ENCODE peak calls at places on chromosomes 2 and 18, in four cellular contexts. One of them, this sample, is unnamed.

GRCh38 chr2:15043336-15044058 is 411.0 kb downstream of the LRATD1 start:
- DNase-seq in activated CD8-positive, alpha-beta memory T cell treated with anti-CD3 and anti-CD28 coated beads, Interleukin-2, amount 50 U/mL, for 4 hours: no peak
- DNase-seq in fibroblast of lung: peak; percentile 36
- DNase-seq in AG09309: no peak
- DNase-seq in this sample: no peak

GRCh38 chr2:205197468-205198129 is 484.7 kb upstream of the NRP2 start:
- DNase-seq in activated CD8-positive, alpha-beta memory T cell treated with anti-CD3 and anti-CD28 coated beads, Interleukin-2, amount 50 U/mL, for 4 hours: peak; percentile 17
- DNase-seq in fibroblast of lung: peak; percentile 10
- DNase-seq in AG09309: no peak
- DNase-seq in this sample: no peak

GRCh38 chr2:75007819-75008218 is 49.4 kb downstream of the POLE4 start:
- DNase-seq in activated CD8-positive, alpha-beta memory T cell treated with anti-CD3 and anti-CD28 coated beads, Interleukin-2, amount 50 U/mL, for 4 hours: no peak
- DNase-seq in AG09309: no peak
- DNase-seq in fibroblast of lung: no peak
- DNase-seq in this sample: no peak

GRCh38 chr2:46695283-46695682 is 215.9 kb downstream of the TMEM247 start:
- DNase-seq in fibroblast of lung: peak; percentile 29
- DNase-seq in activated CD8-positive, alpha-beta memory T cell treated with anti-CD3 and anti-CD28 coated beads, Interleukin-2, amount 50 U/mL, for 4 hours: no peak
- DNase-seq in AG09309: no peak
- DNase-seq in this sample: no peak

GRCh38 chr2:223590964-223591363 is 11.2 kb downstream of the SCG2 start:
- DNase-seq in AG09309: no peak
- DNase-seq in activated CD8-positive, alpha-beta memory T cell treated with anti-CD3 and anti-CD28 coated beads, Interleukin-2, amount 50 U/mL, for 4 hours: no peak
- DNase-seq in fibroblast of lung: peak; percentile 83
- DNase-seq in this sample: no peak

GRCh38 chr2:101515512-101515911 is 40.6 kb upstream of the RFX8 start:
- DNase-seq in activated CD8-positive, alpha-beta memory T cell treated with anti-CD3 and anti-CD28 coated beads, Interleukin-2, amount 50 U/mL, for 4 hours: no peak
- DNase-seq in AG09309: no peak
- DNase-seq in fibroblast of lung: peak; percentile 89
- DNase-seq in this sample: no peak

GRCh38 chr2:10240161-10240681 is 62.5 kb upstream of the HPCAL1 start:
- DNase-seq in AG09309: no peak
- DNase-seq in fibroblast of lung: no peak
- DNase-seq in activated CD8-positive, alpha-beta memory T cell treated with anti-CD3 and anti-CD28 coated beads, Interleukin-2, amount 50 U/mL, for 4 hours: no peak
- DNase-seq in this sample: no peak

GRCh38 chr18:76667603-76668002 is 154.8 kb upstream of the ZNF236 start:
- DNase-seq in AG09309: no peak
- DNase-seq in activated CD8-positive, alpha-beta memory T cell treated with anti-CD3 and anti-CD28 coated beads, Interleukin-2, amount 50 U/mL, for 4 hours: no peak
- DNase-seq in fibroblast of lung: no peak
- DNase-seq in this sample: no peak

GRCh38 chr2:12510070-12510469 is 206.7 kb upstream of the TRIB2 start:
- DNase-seq in activated CD8-positive, alpha-beta memory T cell treated with anti-CD3 and anti-CD28 coated beads, Interleukin-2, amount 50 U/mL, for 4 hours: no peak
- DNase-seq in fibroblast of lung: no peak
- DNase-seq in AG09309: no peak
- DNase-seq in this sample: no peak

GRCh38 chr18:46402396-46402795 is 254.6 kb downstream of the LOXHD1 start:
- DNase-seq in activated CD8-positive, alpha-beta memory T cell treated with anti-CD3 and anti-CD28 coated beads, Interleukin-2, amount 50 U/mL, for 4 hours: no peak
- DNase-seq in AG09309: no peak
- DNase-seq in fibroblast of lung: peak; percentile 65
- DNase-seq in this sample: no peak

GRCh38 chr2:142321706-142322280 is 191.0 kb upstream of the LRP1B start:
- DNase-seq in fibroblast of lung: peak; percentile 68
- DNase-seq in activated CD8-positive, alpha-beta memory T cell treated with anti-CD3 and anti-CD28 coated beads, Interleukin-2, amount 50 U/mL, for 4 hours: no peak
- DNase-seq in AG09309: no peak
- DNase-seq in this sample: no peak

GRCh38 chr18:28684746-28685145 is 507.8 kb upstream of the CDH2 start:
- DNase-seq in activated CD8-positive, alpha-beta memory T cell treated with anti-CD3 and anti-CD28 coated beads, Interleukin-2, amount 50 U/mL, for 4 hours: no peak
- DNase-seq in fibroblast of lung: peak; percentile 15
- DNase-seq in AG09309: peak; percentile 32
- DNase-seq in this sample: no peak

GRCh38 chr2:169877406-169877805 is 50.2 kb downstream of the UBR3 start:
- DNase-seq in AG09309: no peak
- DNase-seq in activated CD8-positive, alpha-beta memory T cell treated with anti-CD3 and anti-CD28 coated beads, Interleukin-2, amount 50 U/mL, for 4 hours: no peak
- DNase-seq in fibroblast of lung: peak; percentile 15
- DNase-seq in this sample: peak; percentile 38

GRCh38 chr18:35282353-35282752 is 7.7 kb downstream of the ZSCAN30 start:
- DNase-seq in AG09309: peak; percentile 57
- DNase-seq in fibroblast of lung: peak; percentile 88
- DNase-seq in activated CD8-positive, alpha-beta memory T cell treated with anti-CD3 and anti-CD28 coated beads, Interleukin-2, amount 50 U/mL, for 4 hours: no peak
- DNase-seq in this sample: no peak

GRCh38 chr2:232421189-232421785 is 14.6 kb downstream of the ALPG start:
- DNase-seq in fibroblast of lung: no peak
- DNase-seq in activated CD8-positive, alpha-beta memory T cell treated with anti-CD3 and anti-CD28 coated beads, Interleukin-2, amount 50 U/mL, for 4 hours: no peak
- DNase-seq in AG09309: no peak
- DNase-seq in this sample: no peak

GRCh38 chr2:52597361-52597760 is 1170.2 kb upstream of the CHAC2 start:
- DNase-seq in fibroblast of lung: peak; percentile 30
- DNase-seq in activated CD8-positive, alpha-beta memory T cell treated with anti-CD3 and anti-CD28 coated beads, Interleukin-2, amount 50 U/mL, for 4 hours: no peak
- DNase-seq in AG09309: no peak
- DNase-seq in this sample: no peak

GRCh38 chr18:30920356-30920755 is 122.2 kb downstream of the DSC3 start:
- DNase-seq in activated CD8-positive, alpha-beta memory T cell treated with anti-CD3 and anti-CD28 coated beads, Interleukin-2, amount 50 U/mL, for 4 hours: no peak
- DNase-seq in AG09309: no peak
- DNase-seq in fibroblast of lung: peak; percentile 23
- DNase-seq in this sample: no peak

GRCh38 chr2:174800436-174801195 is 36.3 kb upstream of the CHRNA1 start:
- DNase-seq in activated CD8-positive, alpha-beta memory T cell treated with anti-CD3 and anti-CD28 coated beads, Interleukin-2, amount 50 U/mL, for 4 hours: no peak
- DNase-seq in AG09309: no peak
- DNase-seq in fibroblast of lung: no peak
- DNase-seq in this sample: no peak

GRCh38 chr2:109466674-109467575 is 146.8 kb downstream of the SEPTIN10 start:
- DNase-seq in activated CD8-positive, alpha-beta memory T cell treated with anti-CD3 and anti-CD28 coated beads, Interleukin-2, amount 50 U/mL, for 4 hours: no peak
- DNase-seq in AG09309: peak; percentile 10
- DNase-seq in fibroblast of lung: peak; percentile 79
- DNase-seq in this sample: no peak

GRCh38 chr2:39133215-39133851 is 12.5 kb upstream of the SOS1 start:
- DNase-seq in AG09309: no peak
- DNase-seq in fibroblast of lung: no peak
- DNase-seq in activated CD8-positive, alpha-beta memory T cell treated with anti-CD3 and anti-CD28 coated beads, Interleukin-2, amount 50 U/mL, for 4 hours: no peak
- DNase-seq in this sample: no peak

GRCh38 chr2:241947004-241947350 is 77.4 kb downstream of the RTP5 start:
- DNase-seq in AG09309: no peak
- DNase-seq in fibroblast of lung: no peak
- DNase-seq in activated CD8-positive, alpha-beta memory T cell treated with anti-CD3 and anti-CD28 coated beads, Interleukin-2, amount 50 U/mL, for 4 hours: no peak
- DNase-seq in this sample: no peak

GRCh38 chr2:70817284-70817954 is 3.0 kb downstream of the CLEC4F start:
- DNase-seq in AG09309: no peak
- DNase-seq in activated CD8-positive, alpha-beta memory T cell treated with anti-CD3 and anti-CD28 coated beads, Interleukin-2, amount 50 U/mL, for 4 hours: no peak
- DNase-seq in fibroblast of lung: no peak
- DNase-seq in this sample: no peak

GRCh38 chr2:26576565-26577441 is 64.4 kb downstream of the CIB4 start:
- DNase-seq in AG09309: no peak
- DNase-seq in fibroblast of lung: no peak
- DNase-seq in activated CD8-positive, alpha-beta memory T cell treated with anti-CD3 and anti-CD28 coated beads, Interleukin-2, amount 50 U/mL, for 4 hours: no peak
- DNase-seq in this sample: no peak

GRCh38 chr2:72743481-72743880 is 82.4 kb downstream of the EXOC6B start:
- DNase-seq in fibroblast of lung: no peak
- DNase-seq in activated CD8-positive, alpha-beta memory T cell treated with anti-CD3 and anti-CD28 coated beads, Interleukin-2, amount 50 U/mL, for 4 hours: no peak
- DNase-seq in AG09309: no peak
- DNase-seq in this sample: no peak

GRCh38 chr2:159399716-159400525 is 113.4 kb upstream of the WDSUB1 start:
- DNase-seq in fibroblast of lung: peak; percentile 1
- DNase-seq in AG09309: peak; percentile 53
- DNase-seq in activated CD8-positive, alpha-beta memory T cell treated with anti-CD3 and anti-CD28 coated beads, Interleukin-2, amount 50 U/mL, for 4 hours: no peak
- DNase-seq in this sample: no peak

GRCh38 chr2:33250417-33251029 is 225.9 kb upstream of the RASGRP3 start:
- DNase-seq in AG09309: no peak
- DNase-seq in fibroblast of lung: no peak
- DNase-seq in activated CD8-positive, alpha-beta memory T cell treated with anti-CD3 and anti-CD28 coated beads, Interleukin-2, amount 50 U/mL, for 4 hours: no peak
- DNase-seq in this sample: no peak

GRCh38 chr2:165408191-165408590 is 61.3 kb upstream of the CSRNP3 start:
- DNase-seq in fibroblast of lung: no peak
- DNase-seq in AG09309: peak; percentile 37
- DNase-seq in activated CD8-positive, alpha-beta memory T cell treated with anti-CD3 and anti-CD28 coated beads, Interleukin-2, amount 50 U/mL, for 4 hours: no peak
- DNase-seq in this sample: no peak

GRCh38 chr18:13527256-13527655 is 199.1 kb downstream of the FAM210A start:
- DNase-seq in activated CD8-positive, alpha-beta memory T cell treated with anti-CD3 and anti-CD28 coated beads, Interleukin-2, amount 50 U/mL, for 4 hours: no peak
- DNase-seq in fibroblast of lung: no peak
- DNase-seq in AG09309: no peak
- DNase-seq in this sample: no peak

GRCh38 chr2:136874258-136874657 is 108.9 kb downstream of the THSD7B start:
- DNase-seq in activated CD8-positive, alpha-beta memory T cell treated with anti-CD3 and anti-CD28 coated beads, Interleukin-2, amount 50 U/mL, for 4 hours: no peak
- DNase-seq in AG09309: no peak
- DNase-seq in fibroblast of lung: no peak
- DNase-seq in this sample: peak; percentile 20

GRCh38 chr2:134432438-134432883 is 178.6 kb downstream of the MGAT5 start:
- DNase-seq in fibroblast of lung: no peak
- DNase-seq in AG09309: no peak
- DNase-seq in activated CD8-positive, alpha-beta memory T cell treated with anti-CD3 and anti-CD28 coated beads, Interleukin-2, amount 50 U/mL, for 4 hours: no peak
- DNase-seq in this sample: no peak

GRCh38 chr2:19671907-19672306 is 229.9 kb downstream of the TTC32 start:
- DNase-seq in fibroblast of lung: no peak
- DNase-seq in activated CD8-positive, alpha-beta memory T cell treated with anti-CD3 and anti-CD28 coated beads, Interleukin-2, amount 50 U/mL, for 4 hours: no peak
- DNase-seq in AG09309: no peak
- DNase-seq in this sample: no peak

GRCh38 chr18:8218263-8218662 is 391.0 kb upstream of the RAB12 start:
- DNase-seq in activated CD8-positive, alpha-beta memory T cell treated with anti-CD3 and anti-CD28 coated beads, Interleukin-2, amount 50 U/mL, for 4 hours: no peak
- DNase-seq in AG09309: no peak
- DNase-seq in fibroblast of lung: no peak
- DNase-seq in this sample: no peak

GRCh38 chr2:11071207-11071606 is 84.1 kb upstream of the SLC66A3 start:
- DNase-seq in fibroblast of lung: no peak
- DNase-seq in AG09309: no peak
- DNase-seq in activated CD8-positive, alpha-beta memory T cell treated with anti-CD3 and anti-CD28 coated beads, Interleukin-2, amount 50 U/mL, for 4 hours: no peak
- DNase-seq in this sample: no peak

This sample was measured in AML-193.